ENCODE peak calls at places on chromosomes 5 and 9, in five cellular contexts. F, W, H, N and K are unnamed samples.

GRCh38 chr5:27682600-27682999 is 644.2 kb upstream of the CDH9 start:
- DNase-seq in H (no peak), W (no peak), F (no peak), N (no peak), K (no peak)

GRCh38 chr9:87406545-87407166 is 91.0 kb upstream of the DAPK1 start:
- DNase-seq in N (no peak), F (no peak), H (no peak), W (no peak), K (no peak)

GRCh38 chr9:72596451-72597180 is 75.2 kb downstream of the TMC1 start:
- DNase-seq in H (no peak), F (no peak), W (no peak), N (no peak), K (no peak)

GRCh38 chr9:124041817-124042116 is 30.2 kb downstream of the LHX2 start:
- DNase-seq in H (no peak), W (no peak), N (no peak), F (no peak), K (no peak)

GRCh38 chr9:21506910-21507795 is 25.0 kb upstream of the IFNE start:
- DNase-seq in H (no peak), N (peak), F (no peak), W (no peak), K (no peak)

GRCh38 chr9:33167084-33167948 is at the start of gene B4GALT1:
- DNase-seq in W (peak), H (peak), F (peak), N (peak), K (peak)

GRCh38 chr9:95127249-95128176 is 190.0 kb downstream of the FANCC start:
- DNase-seq in W (peak), H (peak), N (peak), F (peak), K (peak)

GRCh38 chr5:173035904-173036707 is 20.0 kb upstream of the CREBRF start:
- DNase-seq in F (no peak), H (no peak), N (no peak), W (no peak), K (no peak)

GRCh38 chr9:106897681-106898080 is 34.7 kb downstream of the ZNF462 start:
- DNase-seq in H (no peak), N (no peak), W (no peak), F (no peak), K (no peak)

GRCh38 chr9:33233659-33234335 is 6.2 kb upstream of the SPINK4 start:
- DNase-seq in W (peak), F (no peak), H (peak), N (peak), K (peak)

GRCh38 chr5:79183617-79184016 is 52.3 kb upstream of the JMY start:
- DNase-seq in N (no peak), H (no peak), W (no peak), F (no peak), K (no peak)

GRCh38 chr5:134410822-134411221 is 859 bp downstream of the CDKN2AIPNL start:
- DNase-seq in F (no peak), W (no peak), H (no peak), N (no peak), K (no peak)

GRCh38 chr9:14153310-14153720 is 160.6 kb downstream of the NFIB start:
- DNase-seq in H (no peak), W (peak), N (no peak), F (no peak), K (no peak)

GRCh38 chr5:7762267-7762666 is 88.7 kb downstream of the CFAP90 start:
- DNase-seq in F (no peak), W (no peak), N (no peak), H (no peak), K (no peak)

GRCh38 chr5:78300464-78301045 is 6.1 kb upstream of the AP3B1 start:
- DNase-seq in N (peak), H (no peak), W (no peak), F (no peak), K (peak)

GRCh38 chr5:153632748-153633290 is 142.3 kb downstream of the GRIA1 start:
- DNase-seq in W (no peak), N (no peak), H (no peak), F (no peak), K (no peak)

GRCh38 chr5:142520885-142521284 is 165.0 kb downstream of the FGF1 start:
- DNase-seq in F (no peak), H (no peak), W (no peak), N (no peak), K (no peak)

GRCh38 chr5:43231977-43232376 is 40.0 kb downstream of the NIM1K start:
- DNase-seq in W (peak), H (peak), F (no peak), N (no peak), K (peak)

GRCh38 chr9:3751125-3751758 is 225.4 kb upstream of the RFX3 start:
- DNase-seq in N (no peak), H (no peak), W (no peak), F (no peak), K (no peak)

GRCh38 chr5:17190242-17190778 is 27.1 kb upstream of the BASP1 start:
- DNase-seq in F (no peak), W (peak), H (peak), N (no peak), K (peak)

GRCh38 chr9:1939926-1940368 is 75.2 kb upstream of the SMARCA2 start:
- DNase-seq in H (peak), F (peak), N (no peak), W (peak), K (peak)

GRCh38 chr9:34179528-34180138 is 790 bp downstream of the UBAP1 start:
- DNase-seq in H (no peak), N (no peak), W (no peak), F (no peak), K (peak)

GRCh38 chr5:11588803-11589202 is 315.4 kb downstream of the CTNND2 start:
- DNase-seq in H (peak), W (no peak), F (no peak), N (no peak), K (no peak)

GRCh38 chr9:126055386-126055785 is 271.2 kb upstream of the MVB12B start:
- DNase-seq in H (no peak), N (no peak), W (no peak), F (no peak), K (no peak)

GRCh38 chr5:138645778-138646575 is 70.8 kb upstream of the HSPA9 start:
- DNase-seq in F (no peak), N (no peak), W (no peak), H (no peak), K (no peak)

GRCh38 chr5:147688965-147689364 is 93.6 kb downstream of the JAKMIP2 start:
- DNase-seq in N (no peak), H (no peak), F (no peak), W (peak), K (no peak)

GRCh38 chr5:125484272-125485002 is 738.0 kb upstream of the ZNF608 start:
- DNase-seq in W (peak), F (no peak), N (peak), H (peak), K (no peak)

GRCh38 chr5:26691486-26691885 is 346.9 kb downstream of the CDH9 start:
- DNase-seq in W (no peak), F (no peak), N (no peak), H (no peak), K (no peak)

GRCh38 chr5:33843579-33843978 is 48.2 kb downstream of the ADAMTS12 start:
- DNase-seq in F (no peak), W (no peak), H (no peak), N (no peak), K (no peak)

GRCh38 chr5:138975098-138975847 is 100.1 kb upstream of the LRRTM2 start:
- DNase-seq in H (no peak), W (no peak), N (no peak), F (no peak), K (no peak)